ENCODE peak calls at places on chromosomes 2 and 18, in nine cellular contexts. One of them, this sample, is unnamed.

GRCh38 chr2:133717497-133717896 is 149.2 kb upstream of the NCKAP5 start:
- DNase-seq in K562: no peak
- DNase-seq in heart right ventricle: no peak
- DNase-seq in CD8-positive, alpha-beta T cell: no peak
- DNase-seq in right atrium auricular region: no peak
- DNase-seq in psoas muscle: no peak
- DNase-seq in NT2/D1: no peak
- DNase-seq in A673: no peak
- DNase-seq in stomach: no peak
- DNase-seq in this sample: peak; percentile 32

GRCh38 chr2:108820439-108820838 is 33.9 kb downstream of the CCDC138 start:
- DNase-seq in right atrium auricular region: no peak
- DNase-seq in heart right ventricle: no peak
- DNase-seq in stomach: no peak
- DNase-seq in CD8-positive, alpha-beta T cell: no peak
- DNase-seq in psoas muscle: no peak
- DNase-seq in NT2/D1: no peak
- DNase-seq in K562: no peak
- DNase-seq in A673: no peak
- DNase-seq in this sample: peak; percentile 5

GRCh38 chr2:73985318-73986084 is 791 bp downstream of the TET3 start:
- DNase-seq in A673: peak; percentile 57
- DNase-seq in psoas muscle: peak; percentile 63
- DNase-seq in right atrium auricular region: no peak
- DNase-seq in heart right ventricle: peak; percentile 54
- DNase-seq in K562: peak; percentile 89
- DNase-seq in stomach: peak; percentile 34
- DNase-seq in NT2/D1: no peak
- DNase-seq in CD8-positive, alpha-beta T cell: peak; percentile 49
- DNase-seq in this sample: no peak

GRCh38 chr2:127085260-127085666 is 21.7 kb downstream of the BIN1 start:
- DNase-seq in A673: no peak
- DNase-seq in right atrium auricular region: no peak
- DNase-seq in K562: no peak
- DNase-seq in NT2/D1: no peak
- DNase-seq in heart right ventricle: no peak
- DNase-seq in stomach: peak; percentile 74
- DNase-seq in CD8-positive, alpha-beta T cell: no peak
- DNase-seq in psoas muscle: peak; percentile 34
- DNase-seq in this sample: peak; percentile 41

GRCh38 chr2:23568257-23569190 is 183.5 kb downstream of the KLHL29 start:
- DNase-seq in A673: no peak
- DNase-seq in heart right ventricle: no peak
- DNase-seq in right atrium auricular region: no peak
- DNase-seq in stomach: no peak
- DNase-seq in psoas muscle: no peak
- DNase-seq in CD8-positive, alpha-beta T cell: no peak
- DNase-seq in K562: no peak
- DNase-seq in NT2/D1: no peak
- DNase-seq in this sample: no peak

GRCh38 chr2:4745056-4745455 is 947.1 kb upstream of the SOX11 start:
- DNase-seq in stomach: no peak
- DNase-seq in A673: peak; percentile 59
- DNase-seq in NT2/D1: no peak
- DNase-seq in right atrium auricular region: no peak
- DNase-seq in CD8-positive, alpha-beta T cell: no peak
- DNase-seq in heart right ventricle: no peak
- DNase-seq in psoas muscle: no peak
- DNase-seq in K562: no peak
- DNase-seq in this sample: no peak

GRCh38 chr2:61218817-61219170 is 56.8 kb downstream of the C2orf74 start:
- DNase-seq in CD8-positive, alpha-beta T cell: no peak
- DNase-seq in psoas muscle: no peak
- DNase-seq in heart right ventricle: no peak
- DNase-seq in right atrium auricular region: no peak
- DNase-seq in K562: no peak
- DNase-seq in A673: no peak
- DNase-seq in NT2/D1: no peak
- DNase-seq in stomach: no peak
- DNase-seq in this sample: no peak

GRCh38 chr2:1640301-1641135 is 103.8 kb downstream of the PXDN start:
- DNase-seq in A673: no peak
- DNase-seq in CD8-positive, alpha-beta T cell: no peak
- DNase-seq in heart right ventricle: no peak
- DNase-seq in NT2/D1: no peak
- DNase-seq in K562: no peak
- DNase-seq in stomach: no peak
- DNase-seq in right atrium auricular region: no peak
- DNase-seq in psoas muscle: no peak
- DNase-seq in this sample: no peak

GRCh38 chr18:13217971-13218375 is 587 bp upstream of the LDLRAD4 start:
- DNase-seq in NT2/D1: no peak
- DNase-seq in stomach: no peak
- DNase-seq in CD8-positive, alpha-beta T cell: no peak
- DNase-seq in K562: peak; percentile 35
- DNase-seq in A673: no peak
- DNase-seq in heart right ventricle: peak; percentile 43
- DNase-seq in right atrium auricular region: no peak
- DNase-seq in psoas muscle: no peak
- DNase-seq in this sample: peak; percentile 21

GRCh38 chr2:108923019-108923700 is 65.9 kb downstream of the EDAR start:
- DNase-seq in right atrium auricular region: no peak
- DNase-seq in psoas muscle: no peak
- DNase-seq in A673: no peak
- DNase-seq in NT2/D1: no peak
- DNase-seq in K562: no peak
- DNase-seq in stomach: peak; percentile 66
- DNase-seq in heart right ventricle: no peak
- DNase-seq in CD8-positive, alpha-beta T cell: no peak
- DNase-seq in this sample: no peak

GRCh38 chr18:8895341-8895740 is 190.0 kb downstream of the MTCL1 start:
- DNase-seq in psoas muscle: no peak
- DNase-seq in stomach: no peak
- DNase-seq in A673: no peak
- DNase-seq in NT2/D1: no peak
- DNase-seq in heart right ventricle: no peak
- DNase-seq in CD8-positive, alpha-beta T cell: no peak
- DNase-seq in K562: no peak
- DNase-seq in right atrium auricular region: no peak
- DNase-seq in this sample: no peak

GRCh38 chr2:75464348-75464946 is 96.3 kb downstream of the EVA1A start:
- DNase-seq in right atrium auricular region: no peak
- DNase-seq in psoas muscle: no peak
- DNase-seq in heart right ventricle: no peak
- DNase-seq in K562: no peak
- DNase-seq in NT2/D1: no peak
- DNase-seq in A673: peak; percentile 46
- DNase-seq in stomach: no peak
- DNase-seq in CD8-positive, alpha-beta T cell: no peak
- DNase-seq in this sample: peak; percentile 53

GRCh38 chr2:98460573-98461560 is 16.2 kb downstream of the INPP4A start:
- DNase-seq in NT2/D1: no peak
- DNase-seq in right atrium auricular region: no peak
- DNase-seq in psoas muscle: no peak
- DNase-seq in A673: no peak
- DNase-seq in stomach: peak; percentile 32
- DNase-seq in heart right ventricle: peak; percentile 39
- DNase-seq in K562: no peak
- DNase-seq in CD8-positive, alpha-beta T cell: peak; percentile 73
- DNase-seq in this sample: no peak

GRCh38 chr2:176147790-176148496 is 3.4 kb upstream of the HOXD4 start:
- DNase-seq in CD8-positive, alpha-beta T cell: no peak
- DNase-seq in K562: no peak
- DNase-seq in NT2/D1: no peak
- DNase-seq in A673: no peak
- DNase-seq in right atrium auricular region: no peak
- DNase-seq in psoas muscle: no peak
- DNase-seq in heart right ventricle: no peak
- DNase-seq in stomach: peak; percentile 22
- DNase-seq in this sample: no peak

GRCh38 chr2:182717451-182718215 is 1.6 kb downstream of the DNAJC10 start:
- DNase-seq in CD8-positive, alpha-beta T cell: no peak
- DNase-seq in heart right ventricle: no peak
- DNase-seq in NT2/D1: no peak
- DNase-seq in right atrium auricular region: no peak
- DNase-seq in K562: no peak
- DNase-seq in psoas muscle: no peak
- DNase-seq in A673: peak; percentile 6
- DNase-seq in stomach: no peak
- DNase-seq in this sample: no peak

GRCh38 chr2:238720232-238720672 is 127.6 kb upstream of the TWIST2 start:
- DNase-seq in CD8-positive, alpha-beta T cell: peak; percentile 34
- DNase-seq in A673: peak; percentile 52
- DNase-seq in K562: peak; percentile 52
- DNase-seq in NT2/D1: peak; percentile 68
- DNase-seq in right atrium auricular region: peak; percentile 72
- DNase-seq in heart right ventricle: peak; percentile 24
- DNase-seq in psoas muscle: no peak
- DNase-seq in stomach: peak; percentile 54
- DNase-seq in this sample: peak; percentile 31

GRCh38 chr2:74688881-74689280 is 34.8 kb downstream of the SEMA4F start:
- DNase-seq in CD8-positive, alpha-beta T cell: no peak
- DNase-seq in NT2/D1: no peak
- DNase-seq in K562: no peak
- DNase-seq in heart right ventricle: no peak
- DNase-seq in psoas muscle: no peak
- DNase-seq in right atrium auricular region: no peak
- DNase-seq in stomach: no peak
- DNase-seq in A673: no peak
- DNase-seq in this sample: no peak

GRCh38 chr18:67300498-67300897 is 216.0 kb downstream of the DSEL start:
- DNase-seq in CD8-positive, alpha-beta T cell: no peak
- DNase-seq in stomach: no peak
- DNase-seq in right atrium auricular region: no peak
- DNase-seq in NT2/D1: no peak
- DNase-seq in A673: no peak
- DNase-seq in heart right ventricle: no peak
- DNase-seq in psoas muscle: no peak
- DNase-seq in K562: no peak
- DNase-seq in this sample: no peak

GRCh38 chr2:207533609-207534008 is 3.8 kb downstream of the CREB1 start:
- DNase-seq in K562: no peak
- DNase-seq in psoas muscle: no peak
- DNase-seq in CD8-positive, alpha-beta T cell: no peak
- DNase-seq in A673: no peak
- DNase-seq in heart right ventricle: no peak
- DNase-seq in right atrium auricular region: no peak
- DNase-seq in NT2/D1: no peak
- DNase-seq in stomach: no peak
- DNase-seq in this sample: peak; percentile 25
- H3K4me3 ChIP-seq in K562: no peak overlapping the region
- H3K4me3 ChIP-seq in psoas muscle: no peak overlapping the region
- H3K4me3 ChIP-seq in CD8-positive, alpha-beta T cell: no peak overlapping the region
- H3K4me3 ChIP-seq in A673: no peak overlapping the region
- H3K4me3 ChIP-seq in heart right ventricle: no peak overlapping the region
- H3K4me3 ChIP-seq in right atrium auricular region: no peak overlapping the region
- H3K4me3 ChIP-seq in NT2/D1: no peak overlapping the region
- H3K4me3 ChIP-seq in stomach: no peak overlapping the region
- H3K4me3 ChIP-seq in this sample: no peak overlapping the region

DNA sequence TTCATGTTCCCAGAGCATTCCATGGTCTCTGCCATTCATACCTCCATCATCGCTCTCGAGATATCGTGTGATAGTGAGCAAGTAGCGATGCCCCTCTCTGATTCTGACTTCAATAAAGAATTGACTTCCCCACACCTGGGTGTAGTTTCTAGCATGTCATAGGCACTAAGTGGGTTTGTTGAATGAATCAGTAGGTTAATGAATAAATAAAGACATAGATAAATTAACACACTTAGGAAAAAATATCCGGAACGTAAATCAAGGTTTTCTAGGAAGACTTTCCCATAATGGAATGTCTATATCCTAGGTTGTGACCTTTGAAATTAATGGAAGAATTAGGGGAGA is 159.1 kb downstream of the DOCK10 start:
- DNase-seq in psoas muscle: no peak
- DNase-seq in right atrium auricular region: no peak
- DNase-seq in CD8-positive, alpha-beta T cell: no peak
- DNase-seq in stomach: no peak
- DNase-seq in K562: no peak
- DNase-seq in heart right ventricle: no peak
- DNase-seq in NT2/D1: no peak
- DNase-seq in A673: no peak
- DNase-seq in this sample: no peak
- H3K4me1 ChIP-seq in psoas muscle: no peaks in the 10 kb centered on the region
- H3K4me1 ChIP-seq in right atrium auricular region: no peaks in the 10 kb centered on the region
- H3K4me1 ChIP-seq in CD8-positive, alpha-beta T cell: peaks cover 11% of the 10 kb centered on the region
- H3K4me1 ChIP-seq in stomach: no peaks in the 10 kb centered on the region
- H3K4me1 ChIP-seq in K562: no peaks in the 10 kb centered on the region
- H3K4me1 ChIP-seq in heart right ventricle: no peaks in the 10 kb centered on the region
- H3K4me1 ChIP-seq in NT2/D1: no peaks in the 10 kb centered on the region
- H3K4me1 ChIP-seq in A673: peaks cover 4% of the 10 kb centered on the region
- H3K4me1 ChIP-seq in this sample: peaks cover 27% of the 10 kb centered on the region

GRCh38 chr2:53131416-53131815 is 636.2 kb upstream of the CHAC2 start:
- DNase-seq in K562: no peak
- DNase-seq in A673: no peak
- DNase-seq in psoas muscle: no peak
- DNase-seq in right atrium auricular region: no peak
- DNase-seq in heart right ventricle: no peak
- DNase-seq in NT2/D1: no peak
- DNase-seq in stomach: no peak
- DNase-seq in CD8-positive, alpha-beta T cell: no peak
- DNase-seq in this sample: peak; percentile 18
- H3K4me3 ChIP-seq in K562: no peak overlapping the region
- H3K4me3 ChIP-seq in A673: no peak overlapping the region
- H3K4me3 ChIP-seq in psoas muscle: no peak overlapping the region
- H3K4me3 ChIP-seq in right atrium auricular region: no peak overlapping the region
- H3K4me3 ChIP-seq in heart right ventricle: no peak overlapping the region
- H3K4me3 ChIP-seq in NT2/D1: no peak overlapping the region
- H3K4me3 ChIP-seq in stomach: no peak overlapping the region
- H3K4me3 ChIP-seq in CD8-positive, alpha-beta T cell: no peak overlapping the region
- H3K4me3 ChIP-seq in this sample: no peak overlapping the region

GRCh38 chr18:45670281-45670962 is 53.6 kb upstream of the SLC14A1 start:
- DNase-seq in K562: peak; percentile 73
- DNase-seq in psoas muscle: peak; percentile 28
- DNase-seq in stomach: no peak
- DNase-seq in A673: no peak
- DNase-seq in right atrium auricular region: peak; percentile 76
- DNase-seq in heart right ventricle: peak; percentile 17
- DNase-seq in NT2/D1: no peak
- DNase-seq in CD8-positive, alpha-beta T cell: peak; percentile 52
- DNase-seq in this sample: peak; percentile 78

GRCh38 chr18:45664824-45665763 is 49.8 kb downstream of the SLC14A2 start:
- DNase-seq in CD8-positive, alpha-beta T cell: peak; percentile 70
- DNase-seq in A673: peak; percentile 75
- DNase-seq in psoas muscle: peak; percentile 33
- DNase-seq in K562: peak; percentile 55
- DNase-seq in right atrium auricular region: peak; percentile 85
- DNase-seq in NT2/D1: peak; percentile 48
- DNase-seq in heart right ventricle: peak; percentile 46
- DNase-seq in stomach: peak; percentile 71
- DNase-seq in this sample: peak; percentile 39

GRCh38 chr18:45666520-45666919 is 51.2 kb downstream of the SLC14A2 start:
- DNase-seq in CD8-positive, alpha-beta T cell: no peak
- DNase-seq in NT2/D1: no peak
- DNase-seq in heart right ventricle: no peak
- DNase-seq in A673: no peak
- DNase-seq in right atrium auricular region: no peak
- DNase-seq in stomach: no peak
- DNase-seq in K562: no peak
- DNase-seq in psoas muscle: no peak
- DNase-seq in this sample: no peak

GRCh38 chr18:45666006-45666405 is 50.7 kb downstream of the SLC14A2 start:
- DNase-seq in heart right ventricle: no peak
- DNase-seq in CD8-positive, alpha-beta T cell: no peak
- DNase-seq in stomach: no peak
- DNase-seq in K562: no peak
- DNase-seq in A673: no peak
- DNase-seq in right atrium auricular region: no peak
- DNase-seq in psoas muscle: no peak
- DNase-seq in NT2/D1: no peak
- DNase-seq in this sample: no peak

GRCh38 chr18:45667056-45667455 is 51.8 kb downstream of the SLC14A2 start:
- DNase-seq in A673: no peak
- DNase-seq in K562: no peak
- DNase-seq in CD8-positive, alpha-beta T cell: no peak
- DNase-seq in stomach: no peak
- DNase-seq in NT2/D1: no peak
- DNase-seq in heart right ventricle: no peak
- DNase-seq in psoas muscle: no peak
- DNase-seq in right atrium auricular region: no peak
- DNase-seq in this sample: no peak
- H3K4me1 ChIP-seq in A673: peaks cover 4% of the 10 kb centered on the region
- H3K4me1 ChIP-seq in K562: peaks cover 12% of the 10 kb centered on the region
- H3K4me1 ChIP-seq in CD8-positive, alpha-beta T cell: peaks cover 59% of the 10 kb centered on the region
- H3K4me1 ChIP-seq in stomach: peaks cover 22% of the 10 kb centered on the region
- H3K4me1 ChIP-seq in NT2/D1: no peaks in the 10 kb centered on the region
- H3K4me1 ChIP-seq in heart right ventricle: peaks cover 16% of the 10 kb centered on the region
- H3K4me1 ChIP-seq in psoas muscle: peaks cover 11% of the 10 kb centered on the region
- H3K4me1 ChIP-seq in right atrium auricular region: peaks cover 38% of the 10 kb centered on the region
- H3K4me1 ChIP-seq in this sample: peaks cover 16% of the 10 kb centered on the region

This sample was measured in fibroblast of lung.